ENCODE peak calls at places on chromosomes 7 and 10, in five cellular contexts. One of them, this sample, is unnamed.

GRCh38 chr10:124033887-124034218 is 59.5 kb downstream of the CHST15 start:
- DNase-seq in astrocyte of the spinal cord: peak
- DNase-seq in right lobe of liver: peak
- DNase-seq in GM10248: no peak
- DNase-seq in activated CD4-positive, alpha-beta T cell treated with anti-CD3 and anti-CD28 coated beads for 24 hours: no peak
- DNase-seq in this sample: peak

GRCh38 chr10:112952282-112952991 is 2.4 kb downstream of the TCF7L2 start:
- DNase-seq in astrocyte of the spinal cord: peak
- DNase-seq in right lobe of liver: peak
- DNase-seq in GM10248: no peak
- DNase-seq in activated CD4-positive, alpha-beta T cell treated with anti-CD3 and anti-CD28 coated beads for 24 hours: no peak
- DNase-seq in this sample: peak

GRCh38 chr7:16431646-16432424 is 10.5 kb upstream of the CRPPA start:
- DNase-seq in astrocyte of the spinal cord: peak
- DNase-seq in right lobe of liver: no peak
- DNase-seq in GM10248: peak
- DNase-seq in activated CD4-positive, alpha-beta T cell treated with anti-CD3 and anti-CD28 coated beads for 24 hours: no peak
- DNase-seq in this sample: peak

GRCh38 chr10:21814866-21815265 is 188.7 kb downstream of the DNAJC1 start:
- DNase-seq in astrocyte of the spinal cord: no peak
- DNase-seq in right lobe of liver: no peak
- DNase-seq in GM10248: no peak
- DNase-seq in activated CD4-positive, alpha-beta T cell treated with anti-CD3 and anti-CD28 coated beads for 24 hours: no peak
- DNase-seq in this sample: no peak

GRCh38 chr7:159070422-159071148 is 74.1 kb downstream of the VIPR2 start:
- DNase-seq in astrocyte of the spinal cord: peak
- DNase-seq in right lobe of liver: no peak
- DNase-seq in GM10248: no peak
- DNase-seq in activated CD4-positive, alpha-beta T cell treated with anti-CD3 and anti-CD28 coated beads for 24 hours: no peak
- DNase-seq in this sample: peak

GRCh38 chr7:87877641-87878040 is 1.3 kb downstream of the DBF4 start:
- DNase-seq in astrocyte of the spinal cord: peak
- DNase-seq in right lobe of liver: no peak
- DNase-seq in GM10248: no peak
- DNase-seq in activated CD4-positive, alpha-beta T cell treated with anti-CD3 and anti-CD28 coated beads for 24 hours: no peak
- DNase-seq in this sample: no peak

GRCh38 chr10:64271508-64271907 is 750.3 kb downstream of the REEP3 start:
- DNase-seq in astrocyte of the spinal cord: no peak
- DNase-seq in right lobe of liver: no peak
- DNase-seq in GM10248: no peak
- DNase-seq in activated CD4-positive, alpha-beta T cell treated with anti-CD3 and anti-CD28 coated beads for 24 hours: no peak
- DNase-seq in this sample: no peak

GRCh38 chr10:5895365-5895764 is 5.3 kb downstream of the FBH1 start:
- DNase-seq in astrocyte of the spinal cord: no peak
- DNase-seq in right lobe of liver: no peak
- DNase-seq in GM10248: no peak
- DNase-seq in activated CD4-positive, alpha-beta T cell treated with anti-CD3 and anti-CD28 coated beads for 24 hours: no peak
- DNase-seq in this sample: no peak

GRCh38 chr7:95676691-95677090 is 80.4 kb upstream of the PDK4 start:
- DNase-seq in astrocyte of the spinal cord: no peak
- DNase-seq in right lobe of liver: no peak
- DNase-seq in GM10248: no peak
- DNase-seq in activated CD4-positive, alpha-beta T cell treated with anti-CD3 and anti-CD28 coated beads for 24 hours: no peak
- DNase-seq in this sample: no peak

GRCh38 chr10:126227762-126228134 is 160.5 kb downstream of the ADAM12 start:
- DNase-seq in astrocyte of the spinal cord: peak
- DNase-seq in right lobe of liver: no peak
- DNase-seq in GM10248: no peak
- DNase-seq in activated CD4-positive, alpha-beta T cell treated with anti-CD3 and anti-CD28 coated beads for 24 hours: no peak
- DNase-seq in this sample: peak

GRCh38 chr7:27677912-27678612 is 15.4 kb upstream of the HIBADH start:
- DNase-seq in astrocyte of the spinal cord: peak
- DNase-seq in right lobe of liver: no peak
- DNase-seq in GM10248: no peak
- DNase-seq in activated CD4-positive, alpha-beta T cell treated with anti-CD3 and anti-CD28 coated beads for 24 hours: no peak
- DNase-seq in this sample: peak

GRCh38 chr7:94823952-94824351 is 83.4 kb upstream of the PPP1R9A start:
- DNase-seq in astrocyte of the spinal cord: peak
- DNase-seq in right lobe of liver: no peak
- DNase-seq in GM10248: no peak
- DNase-seq in activated CD4-positive, alpha-beta T cell treated with anti-CD3 and anti-CD28 coated beads for 24 hours: no peak
- DNase-seq in this sample: peak

GRCh38 chr10:124508070-124508667 is 46.5 kb downstream of the LHPP start:
- DNase-seq in astrocyte of the spinal cord: no peak
- DNase-seq in right lobe of liver: no peak
- DNase-seq in GM10248: no peak
- DNase-seq in activated CD4-positive, alpha-beta T cell treated with anti-CD3 and anti-CD28 coated beads for 24 hours: no peak
- DNase-seq in this sample: no peak

GRCh38 chr10:78405231-78405630 is 371.6 kb downstream of the RPS24 start:
- DNase-seq in astrocyte of the spinal cord: no peak
- DNase-seq in right lobe of liver: no peak
- DNase-seq in GM10248: no peak
- DNase-seq in activated CD4-positive, alpha-beta T cell treated with anti-CD3 and anti-CD28 coated beads for 24 hours: no peak
- DNase-seq in this sample: no peak

GRCh38 chr7:117859246-117859812 is 13.9 kb downstream of the CTTNBP2 start:
- DNase-seq in astrocyte of the spinal cord: peak
- DNase-seq in right lobe of liver: no peak
- DNase-seq in GM10248: no peak
- DNase-seq in activated CD4-positive, alpha-beta T cell treated with anti-CD3 and anti-CD28 coated beads for 24 hours: no peak
- DNase-seq in this sample: no peak

GRCh38 chr7:27944626-27945025 is 204.7 kb downstream of the TAX1BP1 start:
- DNase-seq in astrocyte of the spinal cord: no peak
- DNase-seq in right lobe of liver: no peak
- DNase-seq in GM10248: no peak
- DNase-seq in activated CD4-positive, alpha-beta T cell treated with anti-CD3 and anti-CD28 coated beads for 24 hours: no peak
- DNase-seq in this sample: no peak

GRCh38 chr10:72981882-72982529 is 27.4 kb upstream of the PLA2G12B start:
- DNase-seq in astrocyte of the spinal cord: no peak
- DNase-seq in right lobe of liver: no peak
- DNase-seq in GM10248: no peak
- DNase-seq in activated CD4-positive, alpha-beta T cell treated with anti-CD3 and anti-CD28 coated beads for 24 hours: no peak
- DNase-seq in this sample: no peak

GRCh38 chr10:115975506-115975905 is 297.5 kb downstream of the GFRA1 start:
- DNase-seq in astrocyte of the spinal cord: no peak
- DNase-seq in right lobe of liver: no peak
- DNase-seq in GM10248: no peak
- DNase-seq in activated CD4-positive, alpha-beta T cell treated with anti-CD3 and anti-CD28 coated beads for 24 hours: no peak
- DNase-seq in this sample: no peak

GRCh38 chr7:157896774-157897555 is 560.2 kb downstream of the DNAJB6 start:
- DNase-seq in astrocyte of the spinal cord: no peak
- DNase-seq in right lobe of liver: no peak
- DNase-seq in GM10248: no peak
- DNase-seq in activated CD4-positive, alpha-beta T cell treated with anti-CD3 and anti-CD28 coated beads for 24 hours: no peak
- DNase-seq in this sample: no peak

GRCh38 chr10:22832198-22832597 is 95.7 kb upstream of the ARMC3 start:
- DNase-seq in astrocyte of the spinal cord: no peak
- DNase-seq in right lobe of liver: no peak
- DNase-seq in GM10248: no peak
- DNase-seq in activated CD4-positive, alpha-beta T cell treated with anti-CD3 and anti-CD28 coated beads for 24 hours: no peak
- DNase-seq in this sample: no peak

GRCh38 chr10:99656199-99657064 is 2.9 kb upstream of the ENTPD7 start:
- DNase-seq in astrocyte of the spinal cord: no peak
- DNase-seq in right lobe of liver: no peak
- DNase-seq in GM10248: no peak
- DNase-seq in activated CD4-positive, alpha-beta T cell treated with anti-CD3 and anti-CD28 coated beads for 24 hours: no peak
- DNase-seq in this sample: no peak

GRCh38 chr10:69360485-69361302 is 56.0 kb downstream of the TACR2 start:
- DNase-seq in astrocyte of the spinal cord: peak
- DNase-seq in right lobe of liver: no peak
- DNase-seq in GM10248: no peak
- DNase-seq in activated CD4-positive, alpha-beta T cell treated with anti-CD3 and anti-CD28 coated beads for 24 hours: no peak
- DNase-seq in this sample: peak

GRCh38 chr10:122018951-122019413 is 30.0 kb downstream of the TACC2 start:
- DNase-seq in astrocyte of the spinal cord: no peak
- DNase-seq in right lobe of liver: peak
- DNase-seq in GM10248: no peak
- DNase-seq in activated CD4-positive, alpha-beta T cell treated with anti-CD3 and anti-CD28 coated beads for 24 hours: no peak
- DNase-seq in this sample: no peak

GRCh38 chr7:113370910-113371309 is 252.6 kb upstream of the SMIM30 start:
- DNase-seq in astrocyte of the spinal cord: peak
- DNase-seq in right lobe of liver: no peak
- DNase-seq in GM10248: no peak
- DNase-seq in activated CD4-positive, alpha-beta T cell treated with anti-CD3 and anti-CD28 coated beads for 24 hours: no peak
- DNase-seq in this sample: no peak

GRCh38 chr10:5458425-5458824 is 40.9 kb downstream of the CALML5 start:
- DNase-seq in astrocyte of the spinal cord: no peak
- DNase-seq in right lobe of liver: no peak
- DNase-seq in GM10248: no peak
- DNase-seq in activated CD4-positive, alpha-beta T cell treated with anti-CD3 and anti-CD28 coated beads for 24 hours: no peak
- DNase-seq in this sample: no peak

GRCh38 chr7:106125417-106125816 is 13.3 kb upstream of the SYPL1 start:
- DNase-seq in astrocyte of the spinal cord: no peak
- DNase-seq in right lobe of liver: no peak
- DNase-seq in GM10248: no peak
- DNase-seq in activated CD4-positive, alpha-beta T cell treated with anti-CD3 and anti-CD28 coated beads for 24 hours: no peak
- DNase-seq in this sample: no peak

GRCh38 chr7:128104109-128104742 is 73.0 kb upstream of the LRRC4 start:
- DNase-seq in astrocyte of the spinal cord: no peak
- DNase-seq in right lobe of liver: no peak
- DNase-seq in GM10248: peak
- DNase-seq in activated CD4-positive, alpha-beta T cell treated with anti-CD3 and anti-CD28 coated beads for 24 hours: no peak
- DNase-seq in this sample: peak

GRCh38 chr7:93715234-93715633 is 140.7 kb upstream of the CALCR start:
- DNase-seq in astrocyte of the spinal cord: peak
- DNase-seq in right lobe of liver: peak
- DNase-seq in GM10248: no peak
- DNase-seq in activated CD4-positive, alpha-beta T cell treated with anti-CD3 and anti-CD28 coated beads for 24 hours: peak
- DNase-seq in this sample: peak

GRCh38 chr7:115689941-115690340 is 340.6 kb downstream of the TFEC start:
- DNase-seq in astrocyte of the spinal cord: peak
- DNase-seq in right lobe of liver: no peak
- DNase-seq in GM10248: no peak
- DNase-seq in activated CD4-positive, alpha-beta T cell treated with anti-CD3 and anti-CD28 coated beads for 24 hours: no peak
- DNase-seq in this sample: no peak

GRCh38 chr7:128030999-128031681 is at the start of gene LRRC4:
- DNase-seq in astrocyte of the spinal cord: peak
- DNase-seq in right lobe of liver: peak
- DNase-seq in GM10248: peak
- DNase-seq in activated CD4-positive, alpha-beta T cell treated with anti-CD3 and anti-CD28 coated beads for 24 hours: peak
- DNase-seq in this sample: peak

GRCh38 chr7:135338151-135338550 is 104.5 kb downstream of the STRA8 start:
- DNase-seq in astrocyte of the spinal cord: no peak
- DNase-seq in right lobe of liver: no peak
- DNase-seq in GM10248: no peak
- DNase-seq in activated CD4-positive, alpha-beta T cell treated with anti-CD3 and anti-CD28 coated beads for 24 hours: no peak
- DNase-seq in this sample: no peak

GRCh38 chr7:64494912-64495461 is 67.9 kb downstream of the ZNF680 start:
- DNase-seq in astrocyte of the spinal cord: no peak
- DNase-seq in right lobe of liver: no peak
- DNase-seq in GM10248: no peak
- DNase-seq in activated CD4-positive, alpha-beta T cell treated with anti-CD3 and anti-CD28 coated beads for 24 hours: no peak
- DNase-seq in this sample: peak

GRCh38 chr7:18117482-18117881 is 89.8 kb upstream of the PRPS1L1 start:
- DNase-seq in astrocyte of the spinal cord: peak
- DNase-seq in right lobe of liver: no peak
- DNase-seq in GM10248: no peak
- DNase-seq in activated CD4-positive, alpha-beta T cell treated with anti-CD3 and anti-CD28 coated beads for 24 hours: no peak
- DNase-seq in this sample: peak

GRCh38 chr10:35884657-35885071 is 242.6 kb upstream of the FZD8 start:
- DNase-seq in astrocyte of the spinal cord: no peak
- DNase-seq in right lobe of liver: no peak
- DNase-seq in GM10248: no peak
- DNase-seq in activated CD4-positive, alpha-beta T cell treated with anti-CD3 and anti-CD28 coated beads for 24 hours: no peak
- DNase-seq in this sample: no peak

GRCh38 chr10:117946525-117947070 is 100.1 kb downstream of the RAB11FIP2 start:
- DNase-seq in astrocyte of the spinal cord: peak
- DNase-seq in right lobe of liver: no peak
- DNase-seq in GM10248: no peak
- DNase-seq in activated CD4-positive, alpha-beta T cell treated with anti-CD3 and anti-CD28 coated beads for 24 hours: no peak
- DNase-seq in this sample: peak

GRCh38 chr7:16644987-16645592 is 464 bp downstream of the ANKMY2 start:
- DNase-seq in astrocyte of the spinal cord: peak
- DNase-seq in right lobe of liver: peak
- DNase-seq in GM10248: peak
- DNase-seq in activated CD4-positive, alpha-beta T cell treated with anti-CD3 and anti-CD28 coated beads for 24 hours: peak
- DNase-seq in this sample: no peak

GRCh38 chr10:44873156-44873555 is 38.0 kb upstream of the TMEM72 start:
- DNase-seq in astrocyte of the spinal cord: no peak
- DNase-seq in right lobe of liver: no peak
- DNase-seq in GM10248: no peak
- DNase-seq in activated CD4-positive, alpha-beta T cell treated with anti-CD3 and anti-CD28 coated beads for 24 hours: no peak
- DNase-seq in this sample: no peak

This sample was measured in Daoy.